ENCODE peak calls at places on chromosomes 11 and 22, in four cellular contexts. E is fibroblast of the conjunctiva; K is stimulated activated CD4-positive, alpha-beta T cell treated with anti-CD3 and anti-CD28 coated beads, Interleukin-1b, Interleukin-23, amount 100 ng/mL, for 1 hour; U is neural progenitor cell. I is an unnamed sample.

GRCh38 chr11:111322534-111322933 is 24.2 kb downstream of the POU2AF3 start:
- DNase-seq in E (no peak), K (no peak), U (no peak), I (no peak)

GRCh38 chr11:33172996-33173395 is 11.7 kb upstream of the CSTF3 start:
- DNase-seq in E (no peak), K (no peak), U (peak; percentile 13), I (no peak)

GRCh38 chr11:64048042-64048854 is 12.5 kb downstream of the FLRT1 start:
- DNase-seq in E (no peak), K (no peak), U (peak; percentile 72), I (no peak)

GRCh38 chr11:63237413-63237812 is 6.0 kb downstream of the SLC22A25 start:
- DNase-seq in E (no peak), K (no peak), U (no peak), I (no peak)

GRCh38 chr22:45781459-45781858 is 109.8 kb downstream of the ATXN10 start:
- DNase-seq in E (no peak), K (no peak), U (no peak), I (no peak)

GRCh38 chr22:34334893-34335292 is 414.6 kb upstream of the LARGE1 start:
- DNase-seq in E (no peak), K (no peak), U (no peak), I (no peak)

GRCh38 chr11:113666584-113666983 is 39.5 kb downstream of the TMPRSS5 start:
- DNase-seq in E (no peak), K (no peak), U (no peak), I (no peak)

GRCh38 chr11:110711776-110712642 is at the start of gene ARHGAP20:
- DNase-seq in E (no peak), K (peak; percentile 17), U (peak; percentile 89), I (peak; percentile 37)

GRCh38 chr11:116207349-116207748 is 565.4 kb downstream of the BUD13 start:
- DNase-seq in E (no peak), K (no peak), U (no peak), I (no peak)

GRCh38 chr11:74330065-74330858 is 18.8 kb upstream of the P4HA3 start:
- DNase-seq in E (no peak), K (no peak), U (no peak), I (no peak)

GRCh38 chr11:61023086-61024035 is 51.9 kb downstream of the CD6 start:
- DNase-seq in E (no peak), K (no peak), U (no peak), I (no peak)

GRCh38 chr22:42296381-42296853 is 26.0 kb upstream of the TCF20 start:
- DNase-seq in E (no peak), K (no peak), U (no peak), I (no peak)

I was measured in KBM-7.